ENCODE peak calls at places on chromosomes 3 and 15, in six cellular contexts. V is SK-N-SH, I is HCT116, P is H1, C is K562, Q is GM12878. H is an unnamed sample.

GRCh38 chr3:146350852-146351251 is 99.9 kb upstream of the PLSCR4 start:
- DNase-seq in V (no peak), I (no peak), P (no peak), C (no peak), Q (no peak), H (no peak)

GRCh38 chr3:72829701-72830100 is 18.5 kb downstream of the SHQ1 start:
- DNase-seq in V (no peak), I (no peak), P (no peak), C (no peak), Q (no peak), H (no peak)

GRCh38 chr15:28272587-28272986 is 49.4 kb downstream of the HERC2 start:
- DNase-seq in V (no peak), I (no peak), P (no peak), C (no peak), Q (no peak), H (no peak)

GRCh38 chr3:48811524-48811923 is 36.1 kb downstream of the PRKAR2A start:
- DNase-seq in V (no peak), I (no peak), P (no peak), C (no peak), Q (no peak), H (no peak)

GRCh38 chr3:15420871-15421270 is 6.5 kb downstream of the METTL6 start:
- DNase-seq in V (no peak), I (no peak), P (no peak), C (no peak), Q (no peak), H (no peak)

GRCh38 chr15:60720493-60721231 is 241.7 kb upstream of the ICE2 start:
- DNase-seq in V (no peak), I (no peak), P (no peak), C (no peak), Q (peak; percentile 67), H (no peak)

GRCh38 chr15:69661871-69662667 is 209.5 kb downstream of the RPLP1 start:
- DNase-seq in V (no peak), I (no peak), P (no peak), C (no peak), Q (no peak), H (no peak)

GRCh38 chr15:47505712-47506542 is 211.4 kb upstream of the SEMA6D start:
- DNase-seq in V (peak; percentile 25), I (no peak), P (no peak), C (no peak), Q (no peak), H (no peak)

GRCh38 chr15:68384451-68385239 is 47.3 kb downstream of the ITGA11 start:
- DNase-seq in V (peak; percentile 53), I (no peak), P (no peak), C (no peak), Q (no peak), H (no peak)

GRCh38 chr15:63256433-63256884 is 20.9 kb upstream of the APH1B start:
- DNase-seq in V (no peak), I (no peak), P (no peak), C (peak; percentile 27), Q (no peak), H (peak; percentile 69)

GRCh38 chr3:99783009-99783573 is 34.6 kb upstream of the CMSS1 start:
- DNase-seq in V (no peak), I (no peak), P (no peak), C (no peak), Q (no peak), H (no peak)

GRCh38 chr3:25468866-25469319 is 40.8 kb downstream of the RARB start:
- DNase-seq in V (peak; percentile 23), I (no peak), P (no peak), C (no peak), Q (no peak), H (no peak)

GRCh38 chr15:92797168-92798052 is 102.7 kb upstream of the CHD2 start:
- DNase-seq in V (peak; percentile 62), I (peak; percentile 73), P (no peak), C (peak; percentile 56), Q (peak; percentile 40), H (peak; percentile 67)

GRCh38 chr3:125622381-125622788 is 27.1 kb upstream of the OSBPL11 start:
- DNase-seq in V (no peak), I (no peak), P (no peak), C (no peak), Q (no peak), H (no peak)

GRCh38 chr3:22353126-22353525 is 602.1 kb upstream of the ZNF385D start:
- DNase-seq in V (no peak), I (no peak), P (no peak), C (no peak), Q (no peak), H (no peak)

GRCh38 chr15:99438222-99438592 is 127.6 kb upstream of the MEF2A start:
- DNase-seq in V (no peak), I (no peak), P (no peak), C (no peak), Q (no peak), H (no peak)

GRCh38 chr3:45163481-45163880 is 17.3 kb upstream of the CDCP1 start:
- DNase-seq in V (no peak), I (no peak), P (no peak), C (no peak), Q (no peak), H (no peak)

GRCh38 chr15:29337156-29337959 is 67.7 kb upstream of the NSMCE3 start:
- DNase-seq in V (no peak), I (no peak), P (no peak), C (no peak), Q (no peak), H (no peak)

GRCh38 chr3:129502641-129503386 is 25.6 kb upstream of the RHO start:
- DNase-seq in V (no peak), I (no peak), P (no peak), C (no peak), Q (no peak), H (no peak)

GRCh38 chr15:47661661-47662180 is 55.6 kb upstream of the SEMA6D start:
- DNase-seq in V (no peak), I (no peak), P (no peak), C (no peak), Q (no peak), H (no peak)

GRCh38 chr3:115598216-115598615 is 25.1 kb upstream of the GAP43 start:
- DNase-seq in V (no peak), I (no peak), P (no peak), C (no peak), Q (no peak), H (no peak)

GRCh38 chr3:52234516-52235447 is 4.2 kb downstream of the TWF2 start:
- DNase-seq in V (no peak), I (no peak), P (no peak), C (no peak), Q (no peak), H (no peak)

GRCh38 chr3:28347374-28348285 is 891 bp upstream of the ZCWPW2 start:
- DNase-seq in V (no peak), I (no peak), P (no peak), C (peak; percentile 9), Q (no peak), H (no peak)

GRCh38 chr3:194993896-194994295 is 277.1 kb downstream of the XXYLT1 start:
- DNase-seq in V (no peak), I (no peak), P (no peak), C (no peak), Q (no peak), H (no peak)

GRCh38 chr15:82873000-82873680 is 63.7 kb downstream of the WHAMM start:
- DNase-seq in V (no peak), I (no peak), P (no peak), C (no peak), Q (no peak), H (no peak)

GRCh38 chr15:45402955-45403892 is 24.9 kb upstream of the GATM start:
- DNase-seq in V (peak; percentile 70), I (no peak), P (no peak), C (peak; percentile 31), Q (no peak), H (no peak)

GRCh38 chr3:14093831-14094230 is 30.8 kb downstream of the CHCHD4 start:
- DNase-seq in V (no peak), I (no peak), P (no peak), C (no peak), Q (no peak), H (no peak)

GRCh38 chr3:128400683-128401082 is 66.0 kb downstream of the DNAJB8 start:
- DNase-seq in V (no peak), I (no peak), P (no peak), C (no peak), Q (no peak), H (no peak)

GRCh38 chr15:93238641-93239040 is 149.6 kb upstream of the RGMA start:
- DNase-seq in V (no peak), I (no peak), P (no peak), C (no peak), Q (no peak), H (no peak)

GRCh38 chr3:16190704-16191103 is 16.2 kb downstream of the GALNT15 start:
- DNase-seq in V (no peak), I (no peak), P (no peak), C (no peak), Q (no peak), H (no peak)

GRCh38 chr3:72152551-72153476 is 367.9 kb upstream of the PROK2 start:
- DNase-seq in V (peak; percentile 73), I (peak; percentile 21), P (no peak), C (peak; percentile 52), Q (no peak), H (no peak)

GRCh38 chr3:181403876-181404660 is 307.7 kb upstream of the SOX2 start:
- DNase-seq in V (no peak), I (no peak), P (no peak), C (no peak), Q (no peak), H (no peak)
- TF ChIP-seq YY1 in V (no peak), I (no peak), P (no peak), C (no peak), Q (no peak), H (no peak)

GRCh38 chr15:38068600-38068999 is 134.2 kb downstream of the TMCO5A start:
- DNase-seq in V (no peak), I (no peak), P (no peak), C (no peak), Q (no peak), H (no peak)
- H3K4me3 ChIP-seq in V (peak overlapping the region; percentile 24), I (no peak overlapping the region), P (no peak overlapping the region), C (no peak overlapping the region), Q (peak overlapping the region; percentile 15), H (no peak overlapping the region)

DNA sequence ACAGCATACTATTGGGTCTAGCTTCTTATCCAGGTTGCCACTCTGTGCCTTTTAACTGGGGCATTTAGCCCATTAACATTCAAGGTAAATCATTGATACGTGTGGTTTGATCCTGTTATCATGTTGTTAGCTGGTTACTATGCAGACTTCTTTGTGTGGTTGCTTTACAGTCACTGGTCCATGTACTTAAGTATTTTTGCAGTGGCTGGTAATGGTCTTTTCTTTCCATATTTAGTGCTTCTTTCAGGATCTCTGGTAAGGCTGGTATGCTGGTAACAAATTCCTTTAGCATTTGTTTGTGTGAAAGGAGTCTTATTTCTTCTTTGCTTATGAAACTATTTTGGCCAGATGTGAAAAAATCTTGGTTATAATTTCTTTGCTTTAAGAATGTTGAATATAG is 39.5 kb downstream of the CCR1 start:
- DNase-seq in V (no peak), I (no peak), P (no peak), C (no peak), Q (no peak), H (no peak)
- TF ChIP-seq YY1 in V (no peak), I (no peak), P (no peak), C (no peak), Q (no peak), H (no peak)

DNA sequence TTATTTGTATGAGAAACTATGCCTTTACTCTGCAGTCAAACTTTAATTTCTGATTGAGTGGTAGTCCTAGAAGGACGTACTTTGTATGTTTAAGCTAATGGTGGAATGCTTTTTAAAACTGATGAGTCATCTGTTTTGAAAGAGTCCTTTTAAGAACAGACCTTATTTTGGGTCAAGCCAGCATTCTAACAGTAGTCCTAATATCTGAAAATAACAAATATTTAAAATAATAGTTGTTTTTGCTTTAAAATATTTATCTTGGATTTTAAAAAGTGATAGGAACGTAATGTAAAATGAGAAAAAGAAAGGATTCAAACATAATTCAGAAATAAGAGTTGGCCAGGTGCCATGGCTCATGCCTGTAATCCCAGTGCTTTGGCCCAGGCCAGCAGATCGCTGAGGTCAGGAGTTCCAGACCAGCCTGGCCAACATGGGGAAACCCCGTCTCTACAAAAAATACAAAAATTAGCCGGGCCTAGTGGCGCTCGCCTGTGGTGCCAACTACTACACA is 1.3 kb upstream of the LRRC58 start:
- DNase-seq in V (no peak), I (no peak), P (no peak), C (peak; percentile 23), Q (no peak), H (no peak)
- H3K4me3 ChIP-seq in V (peak overlapping the region; percentile 90), I (peak overlapping the region; percentile 93), P (no peak overlapping the region), C (no peak overlapping the region), Q (peak overlapping the region; percentile 95), H (no peak overlapping the region)

H was measured in NT2/D1.